ENCODE peak calls at places on chromosomes 7 and 10, in five cellular contexts. A, M, G, P and C are unnamed samples.

GRCh38 chr7:47069385-47070076 is 512.4 kb downstream of the TNS3 start:
- DNase-seq in M (no peak), G (no peak), A (no peak), P (no peak), C (no peak)

GRCh38 chr10:108375691-108376090 is 1211.2 kb upstream of the SORCS1 start:
- DNase-seq in P (no peak), A (no peak), G (no peak), M (no peak), C (no peak)

GRCh38 chr10:22010973-22011408 is 7.5 kb upstream of the DNAJC1 start:
- DNase-seq in A (no peak), P (no peak), G (no peak), M (no peak), C (no peak)

GRCh38 chr7:105885386-105886111 is 9.2 kb upstream of the ATXN7L1 start:
- DNase-seq in A (no peak), G (no peak), P (no peak), M (peak; percentile 58), C (peak; percentile 13)

GRCh38 chr10:110410329-110411046 is 87.2 kb upstream of the DUSP5 start:
- DNase-seq in M (no peak), P (no peak), G (no peak), A (no peak), C (no peak)

GRCh38 chr7:108210796-108211195 is 80.6 kb upstream of the LAMB4 start:
- DNase-seq in G (no peak), M (no peak), P (no peak), A (no peak), C (no peak)

GRCh38 chr7:114412548-114412947 is 2.1 kb upstream of the FOXP2 start:
- DNase-seq in P (no peak), M (no peak), G (no peak), A (peak; percentile 33), C (no peak)

GRCh38 chr7:128831178-128831993 is 1.2 kb downstream of the FLNC start:
- DNase-seq in G (peak; percentile 86), A (peak; percentile 89), P (peak; percentile 75), M (peak; percentile 74), C (peak; percentile 27)

GRCh38 chr10:59393349-59393748 is 31.0 kb upstream of the FAM13C start:
- DNase-seq in A (no peak), P (no peak), G (no peak), M (no peak), C (no peak)

GRCh38 chr10:12719365-12719764 is 282.1 kb downstream of the CCDC3 start:
- DNase-seq in A (no peak), P (no peak), G (no peak), M (no peak), C (no peak)

GRCh38 chr10:71038921-71039320 is 150.6 kb upstream of the PCBD1 start:
- DNase-seq in P (no peak), A (no peak), G (no peak), M (no peak), C (no peak)

GRCh38 chr7:133502498-133502897 is 249.6 kb downstream of the EXOC4 start:
- DNase-seq in A (no peak), P (no peak), M (no peak), G (no peak), C (no peak)

GRCh38 chr10:46555366-46555712 is 1.1 kb downstream of the GPRIN2 start:
- DNase-seq in M (no peak), A (no peak), P (peak; percentile 39), G (no peak), C (no peak)

GRCh38 chr10:49647985-49648795 is 31.3 kb upstream of the C10orf53 start:
- DNase-seq in P (no peak), A (no peak), M (no peak), G (peak; percentile 72), C (no peak)

GRCh38 chr7:95046494-95047240 is 139.3 kb downstream of the PPP1R9A start:
- DNase-seq in M (no peak), A (no peak), G (no peak), P (peak; percentile 61), C (no peak)

GRCh38 chr7:82247814-82248433 is 195.7 kb downstream of the CACNA2D1 start:
- DNase-seq in P (peak; percentile 32), A (no peak), M (peak; percentile 41), G (no peak), C (no peak)
- TF ChIP-seq CTCF in P (peak; percentile 60), A (no peak), M (peak; percentile 77), G (peak; percentile 82), C (no peak)

GRCh38 chr10:48353246-48353645 is 46.8 kb downstream of the MAPK8 start:
- DNase-seq in G (no peak), M (no peak), A (no peak), P (no peak), C (no peak)
- TF ChIP-seq CTCF in G (no peak), M (no peak), A (no peak), P (no peak), C (no peak)

DNA sequence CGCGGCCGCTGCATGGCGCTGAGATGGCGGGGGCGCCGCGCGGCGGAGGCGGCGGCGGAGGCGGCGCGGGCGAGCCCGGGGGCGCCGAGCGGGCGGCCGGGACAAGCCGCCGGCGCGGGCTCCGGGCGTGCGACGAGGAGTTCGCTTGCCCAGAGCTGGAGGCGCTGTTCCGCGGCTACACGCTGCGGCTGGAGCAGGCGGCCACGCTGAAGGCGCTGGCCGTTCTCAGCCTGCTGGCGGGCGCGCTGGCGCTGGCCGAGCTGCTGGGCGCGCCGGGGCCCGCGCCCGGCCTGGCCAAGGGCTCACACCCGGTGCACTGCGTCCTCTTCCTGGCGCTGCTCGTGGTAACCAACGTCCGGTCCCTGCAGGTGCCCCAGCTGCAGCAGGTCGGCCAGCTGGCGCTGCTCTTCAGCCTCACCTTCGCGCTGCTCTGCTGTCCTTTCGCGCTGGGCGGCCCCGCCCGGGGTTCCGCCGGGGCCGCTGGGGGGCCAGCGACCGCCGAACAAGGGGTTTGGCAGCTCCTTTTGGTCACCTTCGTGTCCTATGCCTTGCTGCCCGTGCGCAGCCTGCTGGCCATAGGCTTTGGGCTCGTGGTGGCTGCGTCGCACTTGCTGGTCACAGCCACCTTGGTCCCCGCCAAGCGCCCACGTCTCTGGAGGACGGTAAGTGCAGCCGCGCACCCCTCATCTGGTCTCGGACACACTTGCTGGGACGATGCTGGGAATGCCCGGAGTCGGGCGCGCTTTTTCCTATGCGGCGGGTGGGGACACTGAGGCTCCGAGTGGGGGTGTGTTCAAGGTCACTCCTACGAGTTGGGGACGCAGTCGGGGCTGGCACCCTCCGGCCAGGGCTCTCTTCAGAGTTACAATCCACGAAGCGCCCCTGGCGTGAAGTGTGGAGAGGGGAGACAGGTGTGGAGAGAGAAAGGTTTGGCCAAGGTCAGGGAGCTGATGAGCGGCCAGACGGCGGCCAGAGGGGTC is 643 bp downstream of the ADCY1 start:
- DNase-seq in G (no peak), P (peak; percentile 94), A (peak; percentile 78), M (peak; percentile 92), C (peak; percentile 61)
- TF ChIP-seq CTCF in G (peak; percentile 59), P (peak; percentile 35), A (no peak), M (no peak), C (no peak)

DNA sequence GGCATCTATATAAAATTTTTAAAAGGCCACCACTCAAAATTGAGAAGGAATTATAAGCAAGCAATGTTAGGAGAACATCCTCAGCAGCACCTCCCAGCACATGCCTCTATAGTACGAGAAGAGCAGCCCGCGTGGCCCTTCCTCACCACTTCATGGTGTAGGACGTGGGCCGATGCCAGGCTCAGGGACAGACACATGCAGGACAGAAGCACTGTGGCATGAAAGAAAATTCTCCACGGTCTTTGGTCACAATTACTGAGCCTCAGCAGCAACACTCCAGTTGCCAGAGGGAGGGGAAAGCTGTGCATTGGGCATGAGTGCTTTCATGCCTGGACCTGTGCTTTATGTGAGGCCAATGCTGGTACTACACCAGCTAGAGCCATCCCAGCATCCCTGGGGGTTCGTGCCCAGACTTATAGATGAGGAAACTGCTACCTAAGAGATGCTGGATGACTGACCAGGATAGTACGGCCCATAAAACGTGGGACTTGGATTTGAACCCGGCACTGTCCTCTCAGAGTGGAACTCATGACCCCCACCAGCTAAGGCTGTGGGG is 164.7 kb downstream of the ADAM12 start:
- DNase-seq in M (no peak), A (no peak), G (no peak), P (no peak), C (no peak)
- TF ChIP-seq CTCF in M (no peak), A (no peak), G (no peak), P (no peak), C (no peak)

GRCh38 chr10:133613699-133614098 is 12.9 kb downstream of the FRG2B start:
- DNase-seq in G (no peak), P (no peak), M (no peak), A (no peak), C (no peak)

GRCh38 chr10:133611079-133611478 is 15.5 kb downstream of the FRG2B start:
- DNase-seq in G (no peak), P (no peak), M (no peak), A (no peak), C (no peak)

GRCh38 chr10:133608855-133609254 is 17.7 kb downstream of the FRG2B start:
- DNase-seq in A (no peak), P (no peak), G (no peak), M (peak; percentile 38), C (no peak)
- TF ChIP-seq CTCF in A (peak; percentile 46), P (peak; percentile 27), G (peak; percentile 72), M (peak; percentile 61), C (peak; percentile 44)

GRCh38 chr10:122164815-122165491 is 106.1 kb upstream of the BTBD16 start:
- DNase-seq in P (peak; percentile 32), G (no peak), M (no peak), A (peak; percentile 60), C (no peak)

GRCh38 chr10:122163182-122164027 is 107.7 kb upstream of the BTBD16 start:
- DNase-seq in A (peak; percentile 98), P (peak; percentile 97), M (peak; percentile 83), G (no peak), C (peak; percentile 69)

GRCh38 chr10:122165492-122165832 is 105.6 kb upstream of the BTBD16 start:
- DNase-seq in G (no peak), P (no peak), M (no peak), A (no peak), C (no peak)

GRCh38 chr10:122162566-122163181 is 108.4 kb upstream of the BTBD16 start:
- DNase-seq in A (peak; percentile 70), M (peak; percentile 71), G (no peak), P (no peak), C (peak; percentile 40)

DNA sequence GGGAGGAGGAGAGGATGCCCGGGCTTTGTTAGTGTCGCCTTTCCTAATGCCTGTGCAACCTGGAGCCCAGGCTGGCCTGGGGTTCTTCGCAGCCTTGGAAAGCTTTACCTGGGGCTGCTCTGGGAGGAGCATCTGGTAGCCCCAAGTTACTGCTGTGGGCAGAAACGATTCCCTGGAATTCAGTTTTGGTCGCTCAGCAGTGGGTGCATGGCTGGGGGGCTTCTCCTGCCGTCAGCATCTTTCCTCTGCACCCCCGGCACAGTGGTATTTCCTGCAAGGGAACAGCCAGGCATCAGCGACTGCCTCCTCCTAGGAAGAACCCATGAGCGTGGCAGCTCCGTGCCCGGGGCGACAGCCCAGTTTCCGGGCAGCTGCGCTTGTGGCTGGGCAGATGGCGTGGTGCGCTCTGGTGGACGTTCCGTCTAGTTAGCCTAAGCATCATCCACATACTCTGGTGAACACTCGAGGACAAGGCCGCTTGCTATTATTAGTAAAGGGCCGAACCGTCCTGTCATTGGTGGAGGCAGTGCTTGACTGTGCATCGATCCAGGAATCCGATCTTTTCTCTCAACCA is 107.0 kb upstream of the BTBD16 start:
- DNase-seq in A (peak; percentile 77), M (peak; percentile 82), P (peak; percentile 60), G (no peak), C (peak; percentile 37)
- TF ChIP-seq CTCF in A (no peak), M (no peak), P (no peak), G (peak; percentile 54), C (no peak)